ENCODE peak calls at places on chromosome 18, in four cellular contexts. A is fibroblast of lung, Q is psoas muscle, W is epithelial cell of esophagus. B is an unnamed sample.

GRCh38 chr18:58239879-58240278 is 195.9 kb downstream of the NEDD4L start:
- DNase-seq in A (no peak), Q (no peak), W (peak; percentile 69), B (no peak)

GRCh38 chr18:24878289-24878688 is 417.9 kb downstream of the HRH4 start:
- DNase-seq in A (peak; percentile 80), Q (no peak), W (peak; percentile 39), B (peak; percentile 58)

GRCh38 chr18:58051765-58052460 is 7.9 kb downstream of the NEDD4L start:
- DNase-seq in A (peak; percentile 53), Q (no peak), W (peak; percentile 31), B (peak; percentile 32)

GRCh38 chr18:39825485-39825884 is 2129.5 kb upstream of the PIK3C3 start:
- DNase-seq in A (no peak), Q (no peak), W (peak; percentile 68), B (peak; percentile 28)

GRCh38 chr18:9708057-9708881 is at the start of gene RAB31:
- DNase-seq in A (peak; percentile 69), Q (peak; percentile 87), W (peak; percentile 67), B (peak; percentile 77)

GRCh38 chr18:48929951-48930713 is 20.6 kb downstream of the SMAD7 start:
- DNase-seq in A (peak; percentile 68), Q (no peak), W (no peak), B (peak; percentile 72)

GRCh38 chr18:39842042-39842791 is 2112.8 kb upstream of the PIK3C3 start:
- DNase-seq in A (no peak), Q (no peak), W (no peak), B (no peak)

GRCh38 chr18:44801796-44802195 is 121.1 kb downstream of the SETBP1 start:
- DNase-seq in A (no peak), Q (no peak), W (no peak), B (no peak)

GRCh38 chr18:46341989-46342525 is 237.9 kb downstream of the HAUS1 start:
- DNase-seq in A (no peak), Q (no peak), W (no peak), B (no peak)

GRCh38 chr18:77635858-77636257 is 386.2 kb downstream of the GALR1 start:
- DNase-seq in A (no peak), Q (no peak), W (no peak), B (no peak)

GRCh38 chr18:47758000-47758399 is 172.5 kb downstream of the SMAD2 start:
- DNase-seq in A (no peak), Q (no peak), W (peak; percentile 8), B (no peak)

GRCh38 chr18:45102863-45103262 is 422.2 kb downstream of the SETBP1 start:
- DNase-seq in A (no peak), Q (no peak), W (no peak), B (no peak)

GRCh38 chr18:48764452-48764851 is 186.3 kb downstream of the SMAD7 start:
- DNase-seq in A (no peak), Q (peak; percentile 20), W (no peak), B (no peak)

GRCh38 chr18:68568364-68568763 is 146.5 kb downstream of the TMX3 start:
- DNase-seq in A (no peak), Q (no peak), W (no peak), B (no peak)

GRCh38 chr18:27922780-27923179 is 254.2 kb downstream of the CDH2 start:
- DNase-seq in A (no peak), Q (no peak), W (no peak), B (no peak)

GRCh38 chr18:39062426-39062825 is 1496.8 kb upstream of the CELF4 start:
- DNase-seq in A (no peak), Q (no peak), W (peak; percentile 32), B (no peak)

GRCh38 chr18:63089041-63089440 is 230.5 kb downstream of the BCL2 start:
- DNase-seq in A (no peak), Q (no peak), W (no peak), B (no peak)

GRCh38 chr18:35122586-35123224 is 81.5 kb downstream of the MAPRE2 start:
- DNase-seq in A (no peak), Q (peak; percentile 77), W (peak; percentile 34), B (no peak)

GRCh38 chr18:50315100-50315871 is 27.8 kb upstream of the CXXC1 start:
- DNase-seq in A (no peak), Q (no peak), W (no peak), B (no peak)

GRCh38 chr18:74399225-74399887 is 57.8 kb downstream of the DIPK1C start:
- DNase-seq in A (no peak), Q (peak; percentile 65), W (no peak), B (no peak)

GRCh38 chr18:60654298-60654697 is 281.7 kb upstream of the MC4R start:
- DNase-seq in A (no peak), Q (no peak), W (no peak), B (no peak)

GRCh38 chr18:22816266-22817176 is 116.6 kb upstream of the RBBP8 start:
- DNase-seq in A (no peak), Q (no peak), W (no peak), B (no peak)

GRCh38 chr18:74255022-74255658 is 36.6 kb downstream of the CYB5A start:
- DNase-seq in A (peak; percentile 82), Q (no peak), W (peak; percentile 32), B (peak; percentile 53)

GRCh38 chr18:56488739-56489138 is 149.7 kb downstream of the TXNL1 start:
- DNase-seq in A (no peak), Q (no peak), W (no peak), B (no peak)

GRCh38 chr18:31070206-31070605 is 27.7 kb upstream of the DSC3 start:
- DNase-seq in A (peak; percentile 9), Q (no peak), W (no peak), B (peak; percentile 13)

GRCh38 chr18:76494541-76495403 is at the start of gene ZNF516:
- DNase-seq in A (peak; percentile 52), Q (peak; percentile 69), W (peak; percentile 57), B (peak; percentile 47)

GRCh38 chr18:8701546-8702118 is 3.7 kb upstream of the MTCL1 start:
- DNase-seq in A (peak; percentile 83), Q (no peak), W (peak; percentile 65), B (peak; percentile 60)

GRCh38 chr18:40935423-40935822 is 1019.6 kb upstream of the PIK3C3 start:
- DNase-seq in A (peak; percentile 38), Q (no peak), W (peak; percentile 52), B (no peak)
- TF ChIP-seq CTCF in A (peak; percentile 51), Q (no peak), W (peak; percentile 57), B (peak; percentile 55)

GRCh38 chr18:70450658-70451253 is 161.9 kb downstream of the SOCS6 start:
- DNase-seq in A (peak; percentile 50), Q (no peak), W (no peak), B (peak; percentile 35)
- TF ChIP-seq CTCF in A (peak; percentile 52), Q (peak; percentile 39), W (peak; percentile 50), B (peak; percentile 49)

GRCh38 chr18:5546660-5547059 is 2.9 kb upstream of the EPB41L3 start:
- DNase-seq in A (peak; percentile 74), Q (no peak), W (peak; percentile 18), B (peak; percentile 72)
- TF ChIP-seq CTCF in A (peak; percentile 83), Q (no peak), W (peak; percentile 45), B (peak; percentile 87)

GRCh38 chr18:52670903-52671302 is 330.9 kb downstream of the DCC start:
- DNase-seq in A (peak; percentile 46), Q (no peak), W (peak; percentile 7), B (peak; percentile 49)
- TF ChIP-seq CTCF in A (peak; percentile 23), Q (no peak), W (peak; percentile 19), B (peak; percentile 37)

GRCh38 chr18:902179-902718 is 2.4 kb upstream of the ADCYAP1 start:
- DNase-seq in A (no peak), Q (no peak), W (no peak), B (no peak)
- TF ChIP-seq CTCF in A (no peak), Q (no peak), W (no peak), B (peak; percentile 20)

DNA sequence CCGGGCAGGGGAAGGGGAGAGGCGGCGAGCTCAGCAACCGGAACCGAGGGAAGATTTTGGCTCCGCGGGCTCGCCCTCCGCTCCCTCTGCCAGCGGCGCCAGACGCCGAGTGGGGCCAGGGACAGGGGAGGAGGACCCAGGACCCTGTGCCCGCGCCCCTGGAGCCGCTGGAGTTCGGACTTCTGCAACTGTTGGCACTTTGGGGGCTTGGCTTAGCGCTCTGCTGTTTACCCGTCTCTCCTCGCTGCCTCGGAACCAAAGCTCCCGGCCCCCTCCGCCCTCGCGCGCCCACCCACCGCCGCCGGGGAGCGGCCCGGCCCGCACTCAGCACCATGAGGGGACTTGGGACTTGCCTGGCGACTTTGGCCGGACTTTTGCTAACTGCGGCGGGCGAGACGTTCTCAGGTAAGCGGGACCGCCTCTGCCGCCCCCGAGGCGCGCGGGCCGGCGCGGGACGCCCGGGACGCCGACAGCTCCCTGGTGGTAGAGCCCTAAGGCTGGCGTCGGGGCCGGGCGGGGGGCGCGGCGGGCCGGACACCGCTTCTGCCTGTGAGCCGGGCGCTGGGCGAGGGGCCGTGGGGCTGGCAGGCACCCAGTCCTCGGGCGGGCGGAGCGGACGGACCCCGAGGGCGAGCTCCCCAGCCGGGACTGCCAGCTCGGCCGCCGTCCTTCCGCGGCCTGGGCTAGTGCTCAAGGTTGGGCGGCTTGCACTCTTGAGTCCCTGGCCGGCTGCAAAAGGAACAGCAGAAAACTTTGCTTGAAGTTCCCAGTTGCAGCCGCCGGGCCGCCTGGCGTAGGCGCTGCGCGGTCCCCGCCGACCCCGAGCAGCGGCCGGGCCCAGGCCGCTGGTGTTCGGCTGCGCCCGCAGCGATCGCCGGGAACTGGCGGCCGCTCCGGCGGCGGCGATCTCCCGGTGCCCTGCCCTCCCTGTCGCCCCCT is 640 bp downstream of the PTPRM start:
- DNase-seq in A (peak; percentile 65), Q (peak; percentile 81), W (peak; percentile 53), B (peak; percentile 65)
- TF ChIP-seq CTCF in A (no peak), Q (no peak), W (no peak), B (peak; percentile 3)

GRCh38 chr18:72849671-72850070 is 18.1 kb downstream of the NETO1 start:
- DNase-seq in A (no peak), Q (no peak), W (no peak), B (peak; percentile 37)

GRCh38 chr18:72843743-72844142 is 24.0 kb downstream of the NETO1 start:
- DNase-seq in A (no peak), Q (no peak), W (no peak), B (no peak)

GRCh38 chr18:72847134-72847533 is 20.7 kb downstream of the NETO1 start:
- DNase-seq in A (no peak), Q (no peak), W (peak; percentile 70), B (peak; percentile 39)

GRCh38 chr18:72847771-72848170 is 20.0 kb downstream of the NETO1 start:
- DNase-seq in A (no peak), Q (no peak), W (no peak), B (no peak)

DNA sequence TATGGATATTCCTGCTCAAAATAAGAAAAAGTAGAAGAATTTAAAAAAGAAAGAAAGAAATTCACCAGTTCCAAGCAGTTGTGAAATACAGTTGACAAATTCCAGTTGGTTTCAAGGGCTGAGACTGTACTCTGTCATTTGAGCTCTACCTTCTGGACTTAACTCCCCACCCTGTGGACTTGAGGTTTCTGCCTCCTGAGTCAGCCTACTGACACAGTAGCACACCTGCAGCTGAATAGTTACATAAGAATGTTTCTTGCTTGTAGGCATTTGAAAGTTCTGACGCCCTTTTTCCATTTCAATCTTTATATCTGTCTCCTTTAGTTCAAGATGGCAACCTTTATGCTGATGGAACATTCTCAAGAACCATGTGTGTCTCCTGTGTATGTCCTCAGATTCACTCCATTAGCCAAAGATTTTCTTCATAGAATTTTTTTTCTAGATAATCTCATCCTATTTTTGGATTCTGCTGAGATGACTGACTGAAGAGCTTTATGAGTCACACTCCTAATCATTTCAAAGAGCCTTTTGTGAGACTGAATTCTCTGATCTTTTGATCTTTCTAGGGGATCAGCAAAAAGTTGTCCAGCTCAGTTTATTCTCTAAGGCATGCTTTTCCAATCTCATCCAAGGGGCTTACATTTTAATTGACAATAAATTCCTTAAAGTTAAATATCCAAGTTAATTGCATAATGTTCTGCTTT is 19.1 kb downstream of the NETO1 start:
- DNase-seq in A (no peak), Q (no peak), W (peak; percentile 94), B (peak; percentile 48)
- TF ChIP-seq CTCF in A (no peak), Q (no peak), W (no peak), B (no peak)